ENCODE peak calls at places on chromosomes 3 and 15, in six cellular contexts. N, L, A, B, U and V are unnamed samples. For H3K79me1, the result is how much of the 10 kb centered on the place peaks cover.

GRCh38 chr3:181886676-181887075 is 175.0 kb downstream of the SOX2 start:
- DNase-seq in U (no peak), N (no peak), B (no peak), L (no peak), A (no peak), V (no peak)

GRCh38 chr3:13077431-13078157 is 4.4 kb upstream of the IQSEC1 start:
- DNase-seq in N (no peak), U (peak), L (no peak), B (no peak), A (no peak), V (no peak)

GRCh38 chr3:154059798-154060197 is 61.4 kb upstream of the ARHGEF26 start:
- DNase-seq in B (no peak), N (no peak), A (no peak), U (no peak), L (peak), V (peak)

GRCh38 chr3:45719761-45720487 is 30.7 kb downstream of the SACM1L start:
- DNase-seq in B (peak), U (peak), L (no peak), N (no peak), A (no peak), V (no peak)

GRCh38 chr3:72494076-72495000 is 353.9 kb downstream of the SHQ1 start:
- DNase-seq in N (no peak), L (no peak), A (no peak), B (peak), U (no peak), V (peak)

GRCh38 chr3:133527306-133527705 is 46.2 kb upstream of the CDV3 start:
- DNase-seq in A (no peak), L (no peak), U (no peak), N (no peak), B (no peak), V (no peak)

GRCh38 chr15:38130739-38131498 is 121.7 kb upstream of the SPRED1 start:
- DNase-seq in B (peak), U (peak), N (no peak), L (peak), A (no peak), V (no peak)

GRCh38 chr15:62392411-62392810 is 227.3 kb upstream of the C2CD4B start:
- DNase-seq in A (no peak), U (peak), B (peak), L (peak), N (peak), V (no peak)

GRCh38 chr15:46088486-46089437 is 453.9 kb downstream of the SQOR start:
- DNase-seq in U (peak), L (no peak), N (no peak), A (no peak), B (peak), V (no peak)

GRCh38 chr15:90300988-90301715 is 35.7 kb downstream of the NGRN start:
- DNase-seq in B (peak), N (peak), A (peak), U (peak), L (peak), V (peak)

GRCh38 chr3:79297242-79297641 is 470.6 kb downstream of the ROBO1 start:
- DNase-seq in N (no peak), B (peak), A (no peak), L (no peak), U (peak), V (peak)

GRCh38 chr3:134903840-134904239 is 108.8 kb downstream of the EPHB1 start:
- DNase-seq in U (no peak), A (no peak), L (no peak), N (no peak), B (no peak), V (no peak)

GRCh38 chr3:181782306-181782924 is 70.7 kb downstream of the SOX2 start:
- DNase-seq in B (no peak), L (peak), U (peak), N (no peak), A (no peak), V (no peak)

GRCh38 chr3:33821989-33822388 is 23.6 kb downstream of the PDCD6IP start:
- DNase-seq in A (no peak), B (no peak), N (no peak), U (no peak), L (no peak), V (no peak)

GRCh38 chr3:50605901-50606326 is 5.7 kb downstream of the CISH start:
- DNase-seq in U (no peak), A (no peak), L (no peak), N (no peak), B (no peak), V (no peak)

GRCh38 chr15:84681822-84682221 is 23.8 kb upstream of the NMB start:
- DNase-seq in U (peak), B (peak), N (no peak), L (no peak), A (no peak), V (no peak)

GRCh38 chr15:73930371-73930770 is 4.1 kb downstream of the LOXL1 start:
- DNase-seq in N (no peak), U (no peak), B (peak), L (no peak), A (no peak), V (peak)

GRCh38 chr3:188607810-188608209 is 453.9 kb downstream of the LPP start:
- DNase-seq in U (no peak), L (no peak), N (no peak), B (no peak), A (no peak), V (no peak)

GRCh38 chr3:73950781-73951180 is 326.0 kb upstream of the PDZRN3 start:
- DNase-seq in L (peak), N (no peak), B (no peak), U (no peak), A (no peak), V (no peak)

GRCh38 chr3:126540342-126540849 is 16.4 kb downstream of the CHST13 start:
- DNase-seq in L (no peak), N (no peak), U (peak), A (no peak), B (peak), V (peak)

GRCh38 chr15:43196760-43197548 is 11.8 kb downstream of the CCNDBP1 start:
- DNase-seq in L (no peak), A (no peak), N (no peak), B (no peak), U (no peak), V (no peak)

GRCh38 chr15:52802110-52802509 is 12.0 kb upstream of the ONECUT1 start:
- DNase-seq in N (no peak), L (no peak), A (no peak), U (no peak), B (no peak), V (no peak)

GRCh38 chr3:46856576-46857471 is 6.4 kb downstream of the MYL3 start:
- DNase-seq in B (no peak), A (no peak), U (no peak), N (no peak), L (no peak), V (no peak)

GRCh38 chr15:38169982-38170381 is 82.7 kb upstream of the SPRED1 start:
- DNase-seq in U (peak), A (no peak), B (peak), L (no peak), N (no peak), V (no peak)

GRCh38 chr15:69553686-69554085 is 101.1 kb downstream of the RPLP1 start:
- DNase-seq in U (no peak), L (no peak), A (no peak), B (no peak), N (no peak), V (no peak)

GRCh38 chr15:64013179-64014043 is 32.9 kb downstream of the DAPK2 start:
- DNase-seq in U (peak), A (no peak), L (no peak), B (no peak), N (no peak), V (peak)

GRCh38 chr15:71632571-71633195 is 177.7 kb upstream of the NR2E3 start:
- DNase-seq in U (peak), B (no peak), L (no peak), N (no peak), A (no peak), V (no peak)

GRCh38 chr3:16441306-16441898 is 72.1 kb downstream of the RFTN1 start:
- DNase-seq in U (peak), N (no peak), L (no peak), B (peak), A (no peak), V (no peak)

GRCh38 chr15:95928822-95929221 is 401.7 kb upstream of the NR2F2 start:
- DNase-seq in L (no peak), A (no peak), N (no peak), U (no peak), B (no peak), V (no peak)

GRCh38 chr15:63420333-63420741 is 38.7 kb upstream of the CA12 start:
- DNase-seq in B (peak), N (no peak), U (peak), A (no peak), L (peak), V (no peak)

GRCh38 chr3:138012526-138012925 is 2.6 kb downstream of the CLDN18 start:
- DNase-seq in U (no peak), L (no peak), N (no peak), B (no peak), A (no peak), V (peak)
- H3K4me3 ChIP-seq in U (no peak), L (no peak), N (no peak), B (no peak), A (no peak), V (no peak)

GRCh38 chr15:44719293-44719999 is 8.1 kb downstream of the B2M start:
- DNase-seq in N (no peak), U (peak), B (peak), L (no peak), A (no peak), V (peak)
- H3K79me1 ChIP-seq in N (under half), U (under half), B (under half), L (under half), A (under half), V (under half)

DNA sequence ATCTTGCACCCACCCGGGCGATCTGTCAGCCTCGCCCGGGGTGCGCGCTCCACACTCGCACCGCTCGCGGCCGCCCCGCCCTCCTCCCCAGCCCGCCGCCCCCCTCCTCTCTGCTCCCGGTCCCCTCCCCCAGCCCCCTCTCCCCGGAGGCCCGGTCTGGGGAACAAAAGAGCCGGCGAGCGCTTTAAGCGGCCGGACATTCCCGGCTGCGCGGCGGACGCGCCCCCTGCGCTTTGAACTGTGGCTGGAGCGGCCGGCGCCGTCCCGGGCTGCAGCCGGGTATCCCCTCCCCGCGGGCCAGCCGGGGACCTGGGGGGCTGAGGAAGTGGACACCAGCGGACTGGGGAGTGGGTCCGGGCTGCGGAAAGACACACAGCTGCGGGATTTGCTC is at the start of gene IGDCC3:
- DNase-seq in A (peak), L (peak), B (no peak), U (peak), N (peak), V (no peak)
- H3K4me3 ChIP-seq in A (peak), L (peak), B (peak), U (peak), N (peak), V (peak)

DNA sequence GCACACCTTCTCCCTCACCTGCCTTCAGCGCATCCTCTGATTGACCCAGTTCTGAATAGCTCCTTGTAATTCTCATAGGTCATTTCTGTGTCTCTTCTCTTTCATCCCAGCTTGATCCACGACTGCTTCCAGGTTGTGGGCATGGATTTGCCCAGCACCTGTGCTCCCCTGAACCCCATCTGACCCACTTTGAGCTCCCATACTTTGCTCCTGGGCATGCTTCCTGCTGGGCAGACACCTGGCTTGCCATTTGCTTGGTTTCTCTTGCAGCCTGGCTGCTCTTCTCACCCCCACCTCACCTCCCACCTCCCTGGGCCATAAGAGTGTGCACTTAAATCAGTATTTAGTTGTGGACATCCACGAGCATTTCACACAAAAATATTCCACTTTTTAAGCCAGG is 635.5 kb downstream of the TBL1XR1 start:
- DNase-seq in A (no peak), U (no peak), N (no peak), L (no peak), B (no peak), V (no peak)
- H3K79me1 ChIP-seq in A (under half), U (under half), N (under half), L (under half), B (under half), V (under half)

GRCh38 chr3:52200981-52201679 is 3.2 kb downstream of the ALAS1 start:
- DNase-seq in L (no peak), B (peak), A (no peak), U (peak), N (no peak), V (no peak)
- H3K4me3 ChIP-seq in L (no peak), B (no peak), A (no peak), U (no peak), N (no peak), V (no peak)

DNA sequence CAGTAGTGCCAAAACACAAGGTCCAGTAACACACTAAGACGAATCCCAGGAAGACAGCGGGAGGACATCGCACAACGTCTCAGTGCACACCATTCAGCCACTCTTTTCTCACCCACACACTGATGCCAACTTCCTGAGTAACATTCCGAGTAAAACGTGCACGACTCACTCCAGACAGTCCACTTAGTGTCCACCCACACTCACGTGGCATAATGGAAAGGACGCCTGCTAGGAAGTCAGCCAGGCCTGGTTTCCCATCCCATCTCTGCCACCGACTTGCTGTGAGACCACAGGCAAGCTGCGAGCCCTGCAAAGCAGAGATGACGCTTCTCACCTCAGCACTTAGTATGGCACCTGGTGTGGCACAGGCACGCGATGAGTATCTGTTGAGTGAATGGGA is 36.8 kb upstream of the VGLL4 start:
- DNase-seq in N (no peak), A (no peak), U (no peak), B (peak), L (no peak), V (no peak)
- H3K79me1 ChIP-seq in N (under half), A (under half), U (under half), B (under half), L (under half), V (under half)

GRCh38 chr3:102063572-102063971 is 214.3 kb downstream of the NFKBIZ start:
- DNase-seq in N (no peak), A (no peak), B (no peak), U (no peak), L (no peak), V (no peak)
- H3K4me3 ChIP-seq in N (no peak), A (no peak), B (no peak), U (no peak), L (no peak), V (peak)

GRCh38 chr3:62368705-62369475 is 4.5 kb downstream of the FEZF2 start:
- DNase-seq in N (no peak), L (peak), B (no peak), U (no peak), A (peak), V (no peak)

GRCh38 chr3:62367735-62368704 is 5.3 kb downstream of the FEZF2 start:
- DNase-seq in A (peak), L (peak), B (no peak), N (no peak), U (no peak), V (no peak)

GRCh38 chr3:62366093-62366419 is 7.3 kb downstream of the FEZF2 start:
- DNase-seq in U (no peak), N (no peak), A (no peak), B (no peak), L (no peak), V (no peak)

GRCh38 chr3:62363275-62363674 is 10.1 kb downstream of the FEZF2 start:
- DNase-seq in N (no peak), B (no peak), U (no peak), L (no peak), A (no peak), V (no peak)

DNA sequence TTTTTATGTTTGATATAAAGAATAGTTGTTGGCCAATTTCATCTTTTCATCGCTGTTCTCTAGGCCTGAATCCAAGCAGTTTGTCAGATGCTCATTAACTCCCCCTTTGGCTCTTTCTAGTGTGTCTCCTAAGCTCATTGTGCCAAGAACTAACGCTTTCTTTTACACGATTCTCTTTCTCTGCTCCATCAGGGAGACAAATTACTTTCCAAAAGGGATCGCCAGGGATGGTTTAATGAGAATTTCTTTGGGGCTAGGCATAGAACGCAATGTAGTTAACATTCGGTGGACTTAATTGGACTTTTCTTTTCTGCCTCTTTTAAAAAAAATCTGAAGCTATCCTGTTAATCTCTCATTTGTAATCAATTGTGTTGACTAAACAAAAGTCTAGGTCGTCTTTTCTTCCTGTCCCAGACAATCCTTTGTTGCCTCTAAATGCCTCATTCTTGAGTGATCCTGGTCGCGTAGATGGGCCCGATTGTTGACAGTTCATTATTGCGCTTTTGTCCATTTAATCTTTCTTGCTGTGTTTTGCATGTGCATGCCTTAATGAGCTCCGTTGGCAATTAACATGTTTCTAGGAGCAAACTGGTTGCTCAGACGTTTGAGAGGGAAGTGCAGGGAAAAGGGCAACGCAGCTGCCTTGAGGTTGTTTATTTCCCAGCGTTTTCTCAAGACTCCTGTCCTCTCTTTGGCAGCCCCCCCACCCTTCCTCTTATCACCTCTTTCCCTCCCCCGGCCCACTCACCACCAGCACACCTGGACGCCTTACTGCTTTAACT is 7.8 kb downstream of the FEZF2 start:
- DNase-seq in U (no peak), L (peak), B (no peak), A (peak), N (peak), V (no peak)
- H3K79me1 ChIP-seq in U (under half), L (under half), B (under half), A (under half), N (under half), V (under half)

DNA sequence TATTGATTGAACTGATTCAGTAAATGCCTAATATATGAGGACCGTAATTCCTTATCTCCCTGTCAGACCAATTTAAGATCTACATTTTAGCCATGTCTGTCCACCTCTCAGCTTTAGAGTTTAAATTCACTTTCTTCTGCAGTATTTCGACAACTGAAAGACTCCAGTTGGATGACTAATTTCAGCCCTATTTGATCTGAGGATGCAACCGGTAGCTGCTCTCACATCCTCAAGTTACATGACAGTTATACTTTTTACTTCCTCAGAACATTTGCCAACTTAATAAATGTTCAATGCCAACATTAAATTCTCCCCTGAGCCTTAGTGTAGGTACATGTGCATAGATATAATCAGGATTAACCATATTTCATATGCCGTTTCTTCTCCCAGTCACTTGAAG is 2.5 kb upstream of the HHLA2 start:
- DNase-seq in L (no peak), U (no peak), N (no peak), A (no peak), B (no peak), V (no peak)
- H3K4me3 ChIP-seq in L (no peak), U (no peak), N (no peak), A (no peak), B (no peak), V (no peak)